ENCODE peak calls at places on chromosomes 2 and 18, in seven cellular contexts. N, W, Z, R, F, J and C are unnamed samples. For H3K27me3, the result is how much of the 10 kb centered on the place peaks cover.

GRCh38 chr18:48230459-48231113 is 178.6 kb downstream of the ZBTB7C start:
- DNase-seq in J (peak), F (peak), N (no peak), W (peak), Z (peak), R (peak), C (no peak)

GRCh38 chr18:26056291-26056690 is 34.1 kb downstream of the SS18 start:
- DNase-seq in F (peak), R (no peak), J (no peak), Z (no peak), W (no peak), N (no peak), C (no peak)

GRCh38 chr18:11323359-11323819 is 174.0 kb upstream of the PIEZO2 start:
- DNase-seq in R (no peak), Z (no peak), J (peak), F (peak), N (no peak), W (no peak), C (no peak)

GRCh38 chr2:11583203-11583752 is 49.4 kb downstream of the GREB1 start:
- DNase-seq in W (no peak), Z (no peak), N (no peak), J (no peak), R (peak), F (peak), C (no peak)

GRCh38 chr2:36820942-36821605 is 124.6 kb downstream of the VIT start:
- DNase-seq in W (no peak), Z (no peak), N (no peak), J (no peak), F (no peak), R (no peak), C (no peak)

GRCh38 chr2:229179598-229179997 is 91.5 kb downstream of the PID1 start:
- DNase-seq in W (no peak), J (no peak), F (no peak), Z (no peak), R (no peak), N (no peak), C (no peak)

GRCh38 chr2:69911985-69912563 is 2.8 kb upstream of the MXD1 start:
- DNase-seq in Z (peak), W (no peak), J (no peak), N (no peak), F (peak), R (peak), C (peak)

GRCh38 chr2:72968286-72968685 is 51.0 kb downstream of the EMX1 start:
- DNase-seq in W (no peak), N (no peak), F (no peak), Z (no peak), J (no peak), R (no peak), C (no peak)

GRCh38 chr18:41875094-41875780 is 79.8 kb upstream of the PIK3C3 start:
- DNase-seq in N (no peak), F (peak), J (peak), Z (no peak), W (no peak), R (no peak), C (no peak)

GRCh38 chr2:19649785-19650380 is 251.9 kb downstream of the TTC32 start:
- DNase-seq in Z (no peak), W (no peak), R (no peak), F (peak), N (no peak), J (peak), C (no peak)

GRCh38 chr2:21014364-21015280 is 29.3 kb downstream of the APOB start:
- DNase-seq in Z (no peak), R (no peak), J (no peak), N (no peak), W (no peak), F (no peak), C (no peak)

GRCh38 chr2:74440378-74441110 is 1.2 kb downstream of the RTKN start:
- DNase-seq in J (peak), Z (peak), F (peak), R (peak), W (peak), N (peak), C (no peak)

GRCh38 chr18:14221689-14222088 is 89.5 kb upstream of the ZNF519 start:
- DNase-seq in F (no peak), W (peak), J (no peak), N (no peak), Z (no peak), R (no peak), C (no peak)

GRCh38 chr2:197926673-197927072 is 122.3 kb downstream of the PLCL1 start:
- DNase-seq in R (no peak), Z (no peak), F (no peak), N (no peak), J (no peak), W (no peak), C (no peak)

GRCh38 chr2:62806231-62806630 is 100.7 kb downstream of the EHBP1 start:
- DNase-seq in F (no peak), N (no peak), Z (no peak), W (no peak), J (no peak), R (no peak), C (no peak)

GRCh38 chr18:28189400-28190239 is 12.7 kb upstream of the CDH2 start:
- DNase-seq in R (peak), J (peak), W (no peak), F (peak), N (no peak), Z (peak), C (peak)

GRCh38 chr2:160715428-160715827 is 221.8 kb upstream of the RBMS1 start:
- DNase-seq in R (no peak), W (no peak), F (no peak), N (no peak), J (no peak), Z (no peak), C (no peak)

GRCh38 chr2:144042751-144043150 is 477.2 kb downstream of the ZEB2 start:
- DNase-seq in N (no peak), F (no peak), R (no peak), W (no peak), Z (no peak), J (no peak), C (no peak)

GRCh38 chr2:176189666-176190641 is 1.5 kb downstream of the HOXD1 start:
- DNase-seq in Z (no peak), W (no peak), J (no peak), R (peak), N (no peak), F (no peak), C (no peak)

GRCh38 chr2:238139141-238139840 is 823 bp downstream of the KLHL30 start:
- DNase-seq in Z (peak), W (no peak), N (no peak), J (no peak), F (no peak), R (peak), C (no peak)

GRCh38 chr18:57998461-57998860 is 45.6 kb upstream of the NEDD4L start:
- DNase-seq in J (peak), Z (no peak), N (no peak), W (no peak), F (peak), R (no peak), C (no peak)

GRCh38 chr2:73172963-73173362 is 29.4 kb upstream of the NOTO start:
- DNase-seq in Z (no peak), J (no peak), W (no peak), R (no peak), F (peak), N (peak), C (no peak)

GRCh38 chr18:55387139-55387984 is 200.6 kb downstream of the TCF4 start:
- DNase-seq in Z (no peak), J (no peak), W (no peak), R (no peak), F (no peak), N (no peak), C (no peak)

GRCh38 chr2:24021122-24021998 is 11.5 kb downstream of the MFSD2B start:
- DNase-seq in R (peak), F (peak), J (no peak), N (no peak), Z (peak), W (no peak), C (no peak)

GRCh38 chr2:8679567-8679826 is 2.4 kb upstream of the ID2 start:
- DNase-seq in W (no peak), R (no peak), N (no peak), Z (no peak), F (no peak), J (no peak), C (no peak)

GRCh38 chr18:33820517-33821368 is 242.7 kb downstream of the ASXL3 start:
- DNase-seq in J (no peak), W (no peak), Z (no peak), R (peak), F (no peak), N (no peak), C (no peak)

GRCh38 chr18:27585602-27586173 is 400.6 kb upstream of the CHST9 start:
- DNase-seq in R (peak), Z (no peak), F (no peak), W (no peak), J (no peak), N (no peak), C (no peak)

GRCh38 chr2:148524519-148524919 is 120.0 kb upstream of the EPC2 start:
- DNase-seq in W (no peak), F (no peak), N (no peak), R (no peak), Z (no peak), J (no peak), C (no peak)

GRCh38 chr18:12308386-12309100 is 502 bp downstream of the TUBB6 start:
- DNase-seq in J (peak), W (peak), F (peak), R (peak), N (peak), Z (no peak), C (no peak)

GRCh38 chr2:69601179-69601612 is 42.3 kb downstream of the AAK1 start:
- DNase-seq in W (no peak), N (no peak), J (peak), F (peak), Z (no peak), R (no peak), C (no peak)

DNA sequence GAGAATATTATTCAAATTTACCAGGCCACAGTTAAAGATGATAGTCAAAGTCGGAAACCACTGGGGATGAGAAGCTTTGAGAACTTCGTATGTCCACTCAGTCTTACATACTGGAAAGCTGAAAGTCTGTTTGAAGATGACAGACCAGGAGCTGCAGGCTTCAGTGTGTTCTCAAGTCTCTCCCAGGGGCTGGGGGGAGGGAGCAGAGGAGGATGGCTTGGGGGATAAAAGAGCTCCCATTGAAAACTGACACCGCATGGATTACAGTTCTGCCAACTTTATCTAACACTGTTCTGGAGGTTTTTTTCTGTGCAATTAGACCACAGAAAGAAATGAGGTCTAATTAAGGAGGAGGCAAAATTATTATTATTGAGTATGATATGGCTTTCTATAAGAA is 170.5 kb upstream of the ALKAL2 start:
- DNase-seq in J (no peak), R (peak), F (no peak), W (no peak), Z (no peak), N (no peak), C (no peak)
- H3K27me3 ChIP-seq in J (under half), R (under half), F (under half), W (under half), Z (under half), N (under half), C (under half)

GRCh38 chr2:95381212-95382127 is 21.0 kb upstream of the FAHD2A start:
- DNase-seq in F (no peak), R (no peak), Z (no peak), W (no peak), J (no peak), N (no peak), C (no peak)

GRCh38 chr2:95383635-95384027 is 18.9 kb upstream of the FAHD2A start:
- DNase-seq in W (no peak), R (no peak), F (no peak), J (no peak), N (no peak), Z (no peak), C (no peak)

GRCh38 chr2:95382686-95383634 is 19.5 kb upstream of the FAHD2A start:
- DNase-seq in R (no peak), F (no peak), W (no peak), N (no peak), J (no peak), Z (no peak), C (no peak)

GRCh38 chr2:95380731-95381130 is 21.8 kb upstream of the FAHD2A start:
- DNase-seq in F (no peak), J (no peak), W (no peak), R (no peak), N (no peak), Z (no peak), C (no peak)

DNA sequence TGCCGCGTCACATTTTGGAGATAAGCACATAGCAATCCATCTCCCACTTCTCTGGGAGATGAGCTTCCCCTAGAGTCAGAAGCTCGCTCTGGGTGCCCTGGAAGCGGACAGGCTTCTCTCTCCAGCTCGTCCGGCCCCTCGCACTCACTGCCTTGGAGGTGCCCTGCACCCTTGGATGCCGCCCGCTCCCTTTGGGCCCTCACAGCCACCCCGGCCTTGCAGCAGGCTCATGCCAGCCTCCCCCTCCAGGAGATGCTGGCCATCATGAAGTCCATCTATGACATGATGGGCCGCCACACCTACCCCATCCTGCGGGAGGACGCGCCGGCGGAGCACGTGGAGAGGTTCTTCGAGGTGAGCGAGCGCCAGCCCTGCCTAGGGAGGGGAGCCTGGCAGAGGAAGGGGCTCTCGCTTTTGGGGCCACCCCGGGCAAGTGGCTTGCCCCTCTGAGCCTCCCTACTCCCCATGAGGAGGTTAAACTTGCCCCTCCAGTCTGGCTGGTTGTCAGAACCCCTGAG is 20.3 kb upstream of the FAHD2A start:
- DNase-seq in W (no peak), N (no peak), Z (no peak), R (no peak), J (no peak), F (no peak), C (no peak)
- H3K27me3 ChIP-seq in W (under half), N (under half), Z (under half), R (under half), J (under half), F (under half), C (under half)

GRCh38 chr2:60551241-60552095 is 2.0 kb downstream of the BCL11A start:
- DNase-seq in W (no peak), Z (peak), J (no peak), F (peak), N (no peak), R (peak), C (no peak)

GRCh38 chr2:60552096-60552850 is 1.2 kb downstream of the BCL11A start:
- DNase-seq in R (peak), J (no peak), Z (peak), F (peak), W (no peak), N (no peak), C (no peak)

GRCh38 chr2:60553496-60553991 is at the start of gene BCL11A:
- DNase-seq in F (peak), Z (peak), R (peak), J (peak), W (peak), N (no peak), C (no peak)

GRCh38 chr2:60553992-60554648 is 666 bp upstream of the BCL11A start:
- DNase-seq in N (no peak), R (peak), W (peak), Z (no peak), F (peak), J (no peak), C (peak)

DNA sequence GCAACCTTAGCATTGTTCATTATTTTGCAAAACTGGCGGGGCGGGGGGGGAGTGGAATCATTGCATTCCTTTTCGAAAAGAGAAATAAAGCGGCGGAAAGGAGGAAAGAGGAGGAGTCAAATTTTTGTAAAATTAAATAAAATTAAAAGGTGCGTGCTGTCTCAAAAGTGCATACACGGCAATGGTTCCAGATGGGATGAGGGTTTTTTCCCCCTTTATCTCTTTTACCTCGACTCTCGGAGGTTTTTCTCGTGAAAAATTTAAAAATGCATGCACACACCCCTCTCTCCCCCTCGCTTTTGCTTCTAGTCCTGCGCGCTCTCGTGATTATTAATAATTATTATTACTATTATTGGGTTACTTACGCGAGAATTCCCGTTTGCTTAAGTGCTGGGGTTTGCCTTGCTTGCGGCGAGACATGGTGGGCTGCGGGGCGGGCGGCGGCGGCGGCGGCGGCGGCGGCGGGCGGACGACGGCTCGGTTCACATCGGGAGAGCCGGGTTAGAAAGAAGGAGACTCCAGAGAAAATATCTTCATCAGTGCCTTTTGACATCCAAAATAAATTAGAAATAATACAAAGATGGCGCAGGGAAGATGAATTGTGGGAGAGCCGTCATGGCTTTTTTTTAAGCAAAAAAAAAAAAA is 481 bp downstream of the BCL11A start:
- DNase-seq in W (no peak), F (peak), N (no peak), R (no peak), Z (peak), J (no peak), C (no peak)
- H3K27me3 ChIP-seq in W (half or more), F (under half), N (under half), R (half or more), Z (under half), J (under half), C (under half)

GRCh38 chr2:222313816-222314215 is 15.0 kb upstream of the PAX3 start:
- DNase-seq in N (no peak), J (no peak), Z (no peak), F (no peak), R (no peak), W (no peak), C (no peak)
- H3K27me3 ChIP-seq in N (half or more), J (half or more), Z (under half), F (half or more), R (half or more), W (half or more), C (half or more)

GRCh38 chr2:54726431-54726830 is 3.0 kb downstream of the EML6 start:
- DNase-seq in F (no peak), J (no peak), W (no peak), R (no peak), Z (peak), N (no peak), C (no peak)
- H3K27me3 ChIP-seq in F (under half), J (under half), W (under half), R (half or more), Z (under half), N (under half), C (under half)

GRCh38 chr2:96135171-96135570 is 3.1 kb downstream of the ASTL start:
- DNase-seq in R (no peak), J (no peak), W (no peak), Z (no peak), N (no peak), F (no peak), C (no peak)
- H3K27me3 ChIP-seq in R (under half), J (under half), W (under half), Z (under half), N (under half), F (under half), C (under half)

DNA sequence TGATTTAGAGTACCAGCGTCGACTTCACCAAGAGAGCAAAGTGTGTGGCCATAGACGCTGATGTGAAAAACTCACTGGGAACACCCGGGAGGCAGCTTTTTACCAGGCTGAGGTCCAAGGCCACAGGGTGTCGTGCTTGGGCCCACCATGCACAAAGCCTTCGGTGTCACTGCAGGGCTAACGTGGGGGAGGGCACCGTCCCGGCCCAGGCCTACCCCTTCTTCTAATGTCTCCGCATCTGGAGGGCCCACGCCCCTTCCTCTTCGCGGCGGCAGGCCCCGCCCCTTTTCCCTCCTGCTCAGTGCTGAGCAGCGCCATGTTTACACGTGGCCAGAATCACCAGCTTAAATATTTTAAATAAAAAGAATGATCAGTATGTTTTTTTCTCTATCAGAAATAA is 296.9 kb upstream of the HDAC4 start:
- DNase-seq in F (no peak), W (no peak), J (no peak), N (no peak), Z (no peak), R (no peak), C (no peak)
- H3K27me3 ChIP-seq in F (under half), W (under half), J (under half), N (under half), Z (under half), R (under half), C (under half)